ENCODE peak calls at places on chromosomes 4 and X, in four cellular contexts. G, I, Q and X are unnamed samples.

GRCh38 chr4:98617358-98618047 is 40.9 kb downstream of the TSPAN5 start:
- DNase-seq in Q (no peak), G (no peak), I (no peak), X (no peak)

GRCh38 chr4:52954771-52955170 is 92.7 kb downstream of the RASL11B start:
- DNase-seq in G (no peak), I (no peak), Q (no peak), X (no peak)

GRCh38 chr4:10667651-10668341 is 16.8 kb downstream of the CLNK start:
- DNase-seq in Q (peak), I (no peak), G (peak), X (no peak)

GRCh38 chrX:131626681-131627296 is 82.9 kb downstream of the OR13H1 start:
- DNase-seq in Q (peak), I (no peak), G (no peak), X (no peak)

GRCh38 chrX:12978205-12979010 is 3.5 kb downstream of the TMSB4X start:
- DNase-seq in G (no peak), Q (peak), I (peak), X (no peak)

GRCh38 chr4:101217353-101218031 is 129.8 kb downstream of the PPP3CA start:
- DNase-seq in Q (peak), G (no peak), I (no peak), X (no peak)

GRCh38 chrX:30147996-30148643 is 67.2 kb upstream of the MAGEB2 start:
- DNase-seq in G (no peak), I (no peak), Q (no peak), X (no peak)

GRCh38 chrX:105636667-105637066 is 185.7 kb upstream of the NRK start:
- DNase-seq in G (no peak), I (no peak), Q (no peak), X (no peak)

GRCh38 chrX:23864719-23865349 is 42.9 kb downstream of the APOO start:
- DNase-seq in Q (no peak), I (no peak), G (no peak), X (no peak)

GRCh38 chr4:68176500-68176899 is 46.8 kb upstream of the TMPRSS11F start:
- DNase-seq in I (no peak), G (no peak), Q (peak), X (no peak)

GRCh38 chr4:154471924-154472323 is 19.7 kb downstream of the DCHS2 start:
- DNase-seq in I (no peak), G (no peak), Q (no peak), X (no peak)

GRCh38 chr4:67394771-67395310 is 150.5 kb downstream of the CENPC start:
- DNase-seq in Q (peak), I (no peak), G (no peak), X (no peak)

GRCh38 chr4:183200453-183200852 is 101.4 kb downstream of the WWC2 start:
- DNase-seq in I (peak), G (no peak), Q (peak), X (no peak)

GRCh38 chr4:1822568-1823544 is 29.8 kb downstream of the FGFR3 start:
- DNase-seq in Q (no peak), G (no peak), I (no peak), X (no peak)

GRCh38 chrX:3066555-3066954 is 25.3 kb downstream of the ARSF start:
- DNase-seq in I (no peak), Q (peak), G (no peak), X (no peak)

GRCh38 chr4:47486306-47486705 is 1.2 kb downstream of the ATP10D start:
- DNase-seq in I (peak), G (no peak), Q (peak), X (no peak)

GRCh38 chr4:53788011-53788410 is 196.7 kb upstream of the LNX1 start:
- DNase-seq in I (no peak), G (no peak), Q (no peak), X (no peak)

GRCh38 chr4:33566649-33567048 is 2677.7 kb downstream of the ARAP2 start:
- DNase-seq in I (no peak), G (no peak), Q (no peak), X (no peak)

GRCh38 chr4:7973545-7973981 is 33.9 kb upstream of the AFAP1 start:
- DNase-seq in G (no peak), I (no peak), Q (peak), X (peak)

GRCh38 chrX:141989802-141990201 is 86.1 kb downstream of the MAGEC1 start:
- DNase-seq in I (no peak), G (no peak), Q (no peak), X (no peak)

GRCh38 chr4:95264843-95265242 is 283.9 kb downstream of the UNC5C start:
- DNase-seq in Q (no peak), G (no peak), I (no peak), X (no peak)

GRCh38 chr4:139509727-139510410 is 46.1 kb downstream of the SETD7 start:
- DNase-seq in Q (peak), G (no peak), I (peak), X (no peak)

GRCh38 chrX:134172588-134173259 is 64.3 kb upstream of the CCDC160 start:
- DNase-seq in G (no peak), Q (no peak), I (peak), X (no peak)

GRCh38 chr4:681736-682451 is 7.1 kb downstream of the SLC49A3 start:
- DNase-seq in I (no peak), Q (peak), G (no peak), X (no peak)

GRCh38 chr4:184808719-184809062 is 17.1 kb downstream of the ACSL1 start:
- DNase-seq in G (no peak), I (no peak), Q (no peak), X (no peak)

GRCh38 chr4:67549123-67549522 is 3.8 kb upstream of the CENPC start:
- DNase-seq in I (no peak), Q (peak), G (no peak), X (no peak)

GRCh38 chrX:76228499-76228898 is 55.6 kb downstream of the PBDC1 start:
- DNase-seq in Q (no peak), G (no peak), I (no peak), X (no peak)